ENCODE peak calls at places on chromosomes 13 and 19, in five cellular contexts. G is neural crest cell; J is activated CD4-positive, alpha-beta T cell treated with anti-CD3 and anti-CD28 coated beads, Interleukin-2, amount 10 ng/mL, durations not matched to agents 7 days and 5 days; Q is stimulated activated CD4-positive, alpha-beta T cell treated with anti-CD3 and anti-CD28 coated beads, TNF-alpha, amount 100 ng/mL, for 48 hours; T is stimulated activated naive B cell treated with anti-CD40 and anti-IgM and Interleukin-4, amounts not matched to agents 10 μg/mL and 1 μg/mL and 100 μg/mL, for 72 hours. O is an unnamed sample.
A peak's percentile ranks its signal among the peaks of the same experiment; 100 is the strongest.

GRCh38 chr19:54137913-54138776 is 583 bp downstream of the CNOT3 start:
- DNase-seq in G (no peak), J (peak; percentile 40), Q (no peak), T (no peak), O (no peak)

GRCh38 chr13:84821261-84821660 is 939.0 kb upstream of the SLITRK1 start:
- DNase-seq in G (no peak), Q (no peak), T (no peak), J (no peak), O (no peak)

GRCh38 chr13:18961383-18962117 is 220.1 kb downstream of the TUBA3C start:
- DNase-seq in J (no peak), G (no peak), T (no peak), Q (no peak), O (no peak)

GRCh38 chr13:98133949-98134348 is 8.9 kb upstream of the FARP1 start:
- DNase-seq in T (peak; percentile 33), J (no peak), G (no peak), Q (no peak), O (no peak)

GRCh38 chr19:55632463-55632834 is 8.1 kb upstream of the ZNF784 start:
- DNase-seq in T (peak; percentile 81), J (peak; percentile 95), G (peak; percentile 94), Q (peak; percentile 81), O (peak; percentile 97)

GRCh38 chr13:45537506-45537905 is 72.8 kb downstream of the COG3 start:
- DNase-seq in J (no peak), G (no peak), T (no peak), Q (no peak), O (no peak)

GRCh38 chr19:38692458-38693379 is 45.3 kb downstream of the ACTN4 start:
- DNase-seq in T (no peak), G (no peak), J (no peak), Q (no peak), O (no peak)

GRCh38 chr13:26295812-26296211 is 41.9 kb downstream of the CDK8 start:
- DNase-seq in Q (no peak), G (no peak), J (no peak), T (no peak), O (no peak)

GRCh38 chr13:110457361-110457760 is 104.2 kb downstream of the RAB20 start:
- DNase-seq in Q (no peak), T (no peak), G (no peak), J (no peak), O (no peak)

GRCh38 chr13:104491951-104492350 is 1425.7 kb upstream of the SLC10A2 start:
- DNase-seq in G (no peak), Q (no peak), J (no peak), T (no peak), O (no peak)

GRCh38 chr13:60329221-60329983 is 67.6 kb upstream of the TDRD3 start:
- DNase-seq in T (no peak), Q (no peak), G (peak; percentile 12), J (peak; percentile 7), O (peak; percentile 22)

GRCh38 chr13:31063734-31064133 is 98.0 kb downstream of the HSPH1 start:
- DNase-seq in G (no peak), T (no peak), Q (no peak), J (no peak), O (no peak)

GRCh38 chr13:50989476-50989875 is 79.9 kb downstream of the RNASEH2B start:
- DNase-seq in Q (no peak), J (no peak), G (no peak), T (no peak), O (peak; percentile 42)

GRCh38 chr13:25300861-25301346 is 521 bp upstream of the NUP58 start:
- DNase-seq in G (no peak), T (peak; percentile 26), J (no peak), Q (no peak), O (peak; percentile 13)

GRCh38 chr13:75088915-75089314 is 393.1 kb downstream of the TBC1D4 start:
- DNase-seq in T (no peak), J (no peak), Q (no peak), G (no peak), O (no peak)

GRCh38 chr13:60852886-60853285 is 455.9 kb downstream of the TDRD3 start:
- DNase-seq in T (no peak), J (no peak), G (no peak), Q (no peak), O (no peak)

GRCh38 chr19:48413879-48414623 is 20.6 kb downstream of the GRIN2D start:
- DNase-seq in J (no peak), G (no peak), Q (no peak), T (no peak), O (no peak)

GRCh38 chr19:32287811-32288227 is 57.6 kb upstream of the ZNF507 start:
- DNase-seq in G (peak; percentile 59), Q (no peak), T (no peak), J (peak; percentile 18), O (peak; percentile 51)

GRCh38 chr13:110442946-110443632 is 118.4 kb downstream of the RAB20 start:
- DNase-seq in J (no peak), T (no peak), G (peak; percentile 7), Q (no peak), O (no peak)

GRCh38 chr13:75135325-75135825 is 346.6 kb downstream of the TBC1D4 start:
- DNase-seq in T (no peak), Q (no peak), J (no peak), G (no peak), O (no peak)

GRCh38 chr19:1260749-1261511 is 8.2 kb upstream of the CIRBP start:
- DNase-seq in J (peak; percentile 97), T (peak; percentile 98), Q (peak; percentile 94), G (peak; percentile 94), O (peak; percentile 94)

GRCh38 chr19:47518139-47518538 is 3.3 kb upstream of the NAPA start:
- DNase-seq in Q (peak; percentile 14), J (peak; percentile 76), G (no peak), T (peak; percentile 81), O (no peak)

GRCh38 chr19:4454952-4455738 is 2.4 kb downstream of the UBXN6 start:
- DNase-seq in J (no peak), Q (no peak), G (no peak), T (no peak), O (peak; percentile 67)

GRCh38 chr13:93284056-93284455 is 57.4 kb downstream of the GPC6 start:
- DNase-seq in J (no peak), Q (no peak), T (no peak), G (no peak), O (no peak)

GRCh38 chr13:50801087-50801931 is 42.2 kb downstream of the DLEU7 start:
- DNase-seq in G (peak; percentile 73), Q (peak; percentile 38), J (peak; percentile 81), T (peak; percentile 82), O (peak; percentile 87)

GRCh38 chr19:13022111-13022858 is 27.0 kb downstream of the NFIX start:
- DNase-seq in J (no peak), G (no peak), Q (no peak), T (no peak), O (no peak)

GRCh38 chr13:99357149-99357596 is 50.0 kb upstream of the GPR183 start:
- DNase-seq in J (peak; percentile 61), G (no peak), Q (peak; percentile 64), T (no peak), O (no peak)

GRCh38 chr19:4699826-4700572 is 23.6 kb downstream of the DPP9 start:
- DNase-seq in G (no peak), T (no peak), J (no peak), Q (no peak), O (no peak)

GRCh38 chr19:9785367-9786331 is 17.1 kb upstream of the ZNF846 start:
- DNase-seq in Q (peak; percentile 95), T (peak; percentile 93), J (peak; percentile 99), G (peak; percentile 98), O (peak; percentile 95)

GRCh38 chr19:7637374-7638256 is 705 bp downstream of the STXBP2 start:
- DNase-seq in Q (no peak), J (no peak), T (no peak), G (no peak), O (no peak)

GRCh38 chr19:10748924-10749434 is 31.1 kb downstream of the DNM2 start:
- DNase-seq in G (no peak), J (no peak), Q (no peak), T (no peak), O (peak; percentile 81)

GRCh38 chr13:50713849-50714248 is 129.6 kb downstream of the DLEU7 start:
- DNase-seq in T (peak; percentile 8), J (peak; percentile 42), G (no peak), Q (no peak), O (no peak)

GRCh38 chr19:58558623-58559274 is 338 bp upstream of the UBE2M start:
- DNase-seq in Q (peak; percentile 99), J (peak; percentile 100), G (peak; percentile 100), T (peak; percentile 99), O (peak; percentile 97)

GRCh38 chr19:12092065-12092867 is 27.7 kb downstream of the ZNF844 start:
- DNase-seq in T (peak; percentile 76), J (peak; percentile 68), G (peak; percentile 87), Q (peak; percentile 73), O (peak; percentile 24)

GRCh38 chr19:45047188-45047797 is 8.4 kb downstream of the CLASRP start:
- DNase-seq in T (no peak), J (no peak), Q (no peak), G (no peak), O (no peak)

GRCh38 chr19:40578442-40578908 is 1.8 kb downstream of the SHKBP1 start:
- DNase-seq in G (no peak), T (no peak), J (no peak), Q (no peak), O (peak; percentile 78)

GRCh38 chr19:46555684-46556083 is 45.4 kb upstream of the CALM3 start:
- DNase-seq in Q (no peak), J (no peak), G (no peak), T (no peak), O (no peak)

GRCh38 chr13:69092615-69093322 is 1014.9 kb upstream of the ATXN8OS start:
- DNase-seq in Q (no peak), T (no peak), G (no peak), J (no peak), O (no peak)

GRCh38 chr19:6073858-6074708 is 36.2 kb downstream of the RFX2 start:
- DNase-seq in J (no peak), G (no peak), Q (no peak), T (no peak), O (no peak)